ENCODE peak calls at places on chromosomes 16 and 17, in eight cellular contexts. D is heart right ventricle; N is mammary epithelial cell; F is CD8-positive, alpha-beta T cell; K is lung; H is stomach; G is heart left ventricle; J is GM23338. E is an unnamed sample. For H3K27me3, the result is how much of the 10 kb centered on the place peaks cover.

GRCh38 chr16:69351309-69352027 is at the start of gene TMED6:
- DNase-seq in G (no peak), K (no peak), H (peak), J (no peak), N (no peak), F (no peak), D (no peak), E (peak)

GRCh38 chr16:85673529-85674417 is 15.0 kb downstream of the GINS2 start:
- DNase-seq in D (peak), H (peak), F (no peak), J (no peak), K (peak), G (peak), N (no peak), E (no peak)

GRCh38 chr17:45791041-45791582 is 7.0 kb downstream of the CRHR1 start:
- DNase-seq in D (no peak), N (no peak), H (no peak), F (no peak), G (no peak), K (no peak), J (no peak), E (no peak)

GRCh38 chr17:40419559-40420331 is 2.0 kb upstream of the TOP2A start:
- DNase-seq in G (no peak), N (no peak), F (no peak), H (no peak), D (no peak), J (no peak), K (no peak), E (no peak)

GRCh38 chr17:76572201-76572910 is 13.3 kb downstream of the ST6GALNAC2 start:
- DNase-seq in F (no peak), N (no peak), G (no peak), K (no peak), H (no peak), D (no peak), J (no peak), E (no peak)

GRCh38 chr17:52036416-52036815 is 122.1 kb downstream of the CA10 start:
- DNase-seq in N (no peak), J (no peak), F (no peak), K (no peak), D (no peak), G (no peak), H (no peak), E (no peak)

GRCh38 chr17:2172447-2172938 is 117.6 kb downstream of the HIC1 start:
- DNase-seq in F (no peak), G (peak), D (peak), J (no peak), K (peak), N (peak), H (no peak), E (no peak)

GRCh38 chr17:5283531-5284315 is 1.6 kb downstream of the RABEP1 start:
- DNase-seq in G (no peak), D (no peak), J (no peak), H (no peak), N (peak), F (no peak), K (no peak), E (no peak)

GRCh38 chr16:1141201-1141600 is 11.7 kb upstream of the CACNA1H start:
- DNase-seq in K (no peak), G (no peak), N (no peak), J (no peak), F (no peak), D (no peak), H (no peak), E (no peak)

GRCh38 chr16:29700253-29700987 is 21.4 kb downstream of the QPRT start:
- DNase-seq in K (peak), N (peak), D (peak), F (peak), H (peak), J (peak), G (peak), E (peak)

GRCh38 chr17:57671546-57672204 is 73.4 kb downstream of the CCDC182 start:
- DNase-seq in D (peak), N (no peak), F (peak), K (peak), G (peak), H (peak), J (peak), E (peak)

GRCh38 chr17:40038882-40039513 is 15.2 kb downstream of the MED24 start:
- DNase-seq in K (peak), J (peak), D (peak), G (peak), H (peak), F (no peak), N (peak), E (peak)

GRCh38 chr16:85387171-85387507 is 226.0 kb upstream of the GSE1 start:
- DNase-seq in N (no peak), G (peak), H (no peak), D (no peak), J (no peak), K (no peak), F (no peak), E (peak)

GRCh38 chr17:82058230-82058854 is 6.6 kb downstream of the GPS1 start:
- DNase-seq in D (no peak), H (peak), G (no peak), K (no peak), J (peak), N (no peak), F (no peak), E (no peak)

GRCh38 chr17:73209436-73209835 is 16.6 kb downstream of the COG1 start:
- DNase-seq in F (no peak), G (no peak), N (no peak), D (no peak), J (no peak), H (no peak), K (no peak), E (no peak)

GRCh38 chr17:12104831-12105230 is 84.2 kb downstream of the MAP2K4 start:
- DNase-seq in H (no peak), K (no peak), D (no peak), N (no peak), F (no peak), J (no peak), G (no peak), E (no peak)

GRCh38 chr17:40553694-40554534 is 11.4 kb downstream of the CCR7 start:
- DNase-seq in J (no peak), F (no peak), D (peak), N (no peak), H (peak), G (peak), K (peak), E (peak)

GRCh38 chr17:30819941-30820705 is 4.4 kb downstream of the CRLF3 start:
- DNase-seq in H (no peak), N (no peak), K (no peak), J (no peak), F (no peak), G (no peak), D (no peak), E (no peak)

GRCh38 chr17:63446218-63446980 is at the start of gene CYB561:
- DNase-seq in J (peak), D (peak), F (peak), H (peak), N (peak), K (peak), G (peak), E (peak)

GRCh38 chr16:16083421-16084156 is 134.2 kb downstream of the ABCC1 start:
- DNase-seq in H (no peak), J (no peak), G (no peak), K (no peak), D (no peak), N (peak), F (no peak), E (peak)

GRCh38 chr17:56297142-56297541 is 143.9 kb downstream of the ANKFN1 start:
- DNase-seq in D (no peak), G (no peak), J (no peak), H (no peak), N (no peak), K (no peak), F (peak), E (no peak)

GRCh38 chr17:1150863-1151685 is 28.7 kb downstream of the ABR start:
- DNase-seq in F (no peak), H (no peak), N (no peak), D (no peak), G (no peak), J (no peak), K (no peak), E (peak)

GRCh38 chr17:69525920-69526841 is 111.7 kb downstream of the MAP2K6 start:
- DNase-seq in H (peak), D (peak), K (no peak), G (no peak), J (peak), F (no peak), N (peak), E (peak)

GRCh38 chr17:61335845-61336655 is 63.6 kb upstream of the TBX2 start:
- DNase-seq in N (no peak), D (no peak), H (peak), G (no peak), J (no peak), F (no peak), K (peak), E (peak)

GRCh38 chr16:69823831-69824563 is 61.9 kb downstream of the WWP2 start:
- DNase-seq in F (no peak), H (peak), D (peak), N (no peak), G (peak), J (no peak), K (no peak), E (no peak)

GRCh38 chr16:1691956-1692355 is 13.9 kb downstream of the JPT2 start:
- DNase-seq in N (peak), J (no peak), H (no peak), G (no peak), D (no peak), K (no peak), F (no peak), E (no peak)

GRCh38 chr16:14496047-14496770 is 133.9 kb downstream of the PARN start:
- DNase-seq in H (no peak), N (no peak), G (no peak), K (no peak), D (no peak), J (no peak), F (no peak), E (no peak)

GRCh38 chr16:13909872-13910303 is 10.1 kb upstream of the ERCC4 start:
- DNase-seq in H (peak), F (no peak), D (peak), K (peak), N (peak), J (no peak), G (peak), E (no peak)

GRCh38 chr17:81346908-81347349 is 48.3 kb upstream of the BAHCC1 start:
- DNase-seq in D (no peak), H (no peak), G (no peak), N (no peak), F (no peak), J (no peak), K (no peak), E (no peak)

GRCh38 chr16:4688674-4689045 is 4.7 kb upstream of the NUDT16L1 start:
- DNase-seq in N (no peak), H (no peak), K (no peak), J (no peak), G (peak), D (no peak), F (no peak), E (no peak)

GRCh38 chr17:43952724-43953666 is 745 bp downstream of the PYY start:
- DNase-seq in G (no peak), F (no peak), K (no peak), H (no peak), J (peak), D (no peak), N (no peak), E (no peak)
- H3K27me3 ChIP-seq in G (under half), F (under half), K (under half), H (under half), J (under half), D (half or more), N (under half), E (under half)

GRCh38 chr17:68101075-68101991 is 65.8 kb downstream of the KPNA2 start:
- DNase-seq in K (peak), F (peak), N (peak), G (peak), J (peak), D (peak), H (peak), E (peak)

GRCh38 chr17:68097161-68097805 is 61.7 kb downstream of the KPNA2 start:
- DNase-seq in G (no peak), F (no peak), K (no peak), J (no peak), H (no peak), N (no peak), D (no peak), E (no peak)

GRCh38 chr17:68101992-68102758 is 66.6 kb downstream of the KPNA2 start:
- DNase-seq in K (peak), D (peak), N (peak), F (peak), H (peak), J (peak), G (no peak), E (peak)

GRCh38 chr17:68103148-68103547 is 67.6 kb downstream of the KPNA2 start:
- DNase-seq in F (no peak), D (no peak), G (no peak), H (no peak), J (no peak), K (no peak), N (peak), E (no peak)

DNA sequence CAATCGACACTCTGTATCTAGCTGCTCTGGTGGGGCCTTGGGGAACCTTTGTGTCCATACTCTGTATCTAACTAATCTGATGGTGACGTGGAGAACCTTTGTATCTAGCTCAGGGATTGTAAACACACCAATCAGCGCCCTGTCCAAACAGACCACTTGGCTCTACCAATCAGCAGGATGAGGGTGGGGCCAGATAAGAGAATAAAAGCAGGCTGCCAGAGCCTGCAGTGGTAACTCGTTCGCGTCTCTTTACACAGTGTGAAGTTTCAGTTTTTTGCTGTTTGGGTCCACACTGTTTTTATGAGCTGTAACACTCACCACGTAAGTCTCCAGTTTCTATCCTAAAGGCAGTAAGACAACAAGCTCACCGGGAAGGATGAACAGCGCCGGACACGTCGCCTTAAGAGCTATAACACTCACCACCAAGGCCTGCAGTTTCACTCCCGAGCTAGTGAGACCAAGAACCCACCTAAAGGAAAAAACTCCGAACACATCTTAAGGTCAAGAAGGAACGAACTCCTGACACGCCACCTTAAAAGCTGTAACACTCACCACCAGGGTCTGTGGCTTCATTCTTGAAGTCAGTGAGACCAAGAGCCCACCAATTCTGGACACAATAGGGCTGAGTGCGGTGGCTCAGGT is 64.6 kb downstream of the KPNA2 start:
- DNase-seq in F (no peak), H (no peak), D (no peak), N (no peak), K (no peak), G (no peak), J (no peak), E (no peak)
- H3K27ac ChIP-seq in F (no peak), H (no peak), D (peak), N (no peak), K (no peak), G (no peak), J (no peak), E (no peak)

DNA sequence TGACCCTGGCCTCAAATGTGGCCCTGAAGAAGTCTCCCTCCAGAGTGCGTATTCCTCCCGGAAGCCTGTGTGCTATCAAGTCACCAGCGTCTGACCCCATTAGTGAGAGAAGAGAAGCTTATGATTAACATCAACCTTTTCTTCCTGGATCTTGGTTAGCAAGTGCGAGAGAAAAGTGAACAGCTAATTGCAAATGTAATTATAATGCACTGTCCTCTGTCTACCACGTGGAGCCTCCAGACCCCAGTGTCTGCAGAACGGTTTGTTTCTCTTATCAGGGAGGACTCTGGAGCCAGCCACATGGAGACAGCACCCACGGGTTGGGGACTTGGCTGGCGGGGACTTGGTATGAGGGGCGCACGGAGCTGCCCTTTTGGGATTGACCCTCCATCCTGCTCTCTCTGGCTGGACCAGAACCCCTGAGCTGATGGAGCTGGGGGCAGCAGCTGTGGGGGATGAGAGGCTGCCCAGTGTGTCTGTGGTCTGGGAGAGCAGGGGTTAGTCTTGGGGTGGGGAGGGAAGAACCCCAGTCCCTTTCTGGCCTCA is 5.7 kb upstream of the TAC4 start:
- DNase-seq in J (no peak), F (no peak), H (no peak), N (no peak), G (no peak), K (no peak), D (no peak), E (no peak)
- H3K27me3 ChIP-seq in J (under half), F (under half), H (under half), N (under half), G (under half), K (under half), D (under half), E (under half)

GRCh38 chr17:59199398-59199797 is 10.4 kb upstream of the SMG8 start:
- DNase-seq in H (no peak), D (no peak), N (no peak), J (no peak), K (no peak), F (no peak), G (no peak), E (no peak)

GRCh38 chr17:59202320-59202719 is 7.5 kb upstream of the SMG8 start:
- DNase-seq in J (no peak), F (no peak), N (no peak), G (no peak), D (no peak), K (no peak), H (no peak), E (no peak)
- H3K27ac ChIP-seq in J (no peak), F (no peak), N (no peak), G (no peak), D (no peak), K (no peak), H (no peak), E (no peak)

DNA sequence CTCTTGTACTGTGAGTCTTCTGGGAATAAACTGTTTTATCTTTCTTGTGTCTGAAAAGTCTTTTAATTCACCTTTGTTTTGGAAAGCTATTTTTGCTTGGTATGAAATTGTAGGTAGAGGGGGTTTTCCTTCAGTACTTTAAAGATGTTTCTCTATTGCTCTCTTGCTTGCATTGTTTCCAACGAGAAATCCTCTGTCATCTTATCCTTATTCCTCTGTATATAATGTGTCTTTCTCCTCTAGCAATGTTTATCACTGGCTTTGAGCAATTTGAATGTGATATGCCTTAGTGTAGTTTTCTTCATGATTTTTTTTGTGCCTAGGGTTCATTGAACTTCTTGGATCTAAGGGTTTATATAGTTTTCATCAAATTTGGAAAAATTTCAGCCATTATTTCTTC is 96.3 kb downstream of the CDK5R1 start:
- DNase-seq in K (no peak), N (no peak), D (no peak), G (no peak), F (no peak), H (no peak), J (no peak), E (no peak)
- H3K27me3 ChIP-seq in K (under half), N (under half), D (under half), G (under half), F (under half), H (under half), J (under half), E (under half)

GRCh38 chr16:21645261-21645721 is 7.1 kb downstream of the IGSF6 start:
- DNase-seq in G (no peak), D (no peak), H (no peak), K (no peak), N (no peak), J (no peak), F (peak), E (no peak)
- H3K27ac ChIP-seq in G (peak), D (peak), H (no peak), K (no peak), N (no peak), J (no peak), F (peak), E (no peak)